ENCODE peak calls at places on chromosomes 3 and 15, in five cellular contexts. P, M, R, E and Q are unnamed samples.

GRCh38 chr15:92391640-92392039 is 2.0 kb upstream of the ST8SIA2 start:
- DNase-seq in P (peak), E (peak), R (no peak), M (no peak), Q (peak)

GRCh38 chr15:51077565-51078153 is 17.0 kb downstream of the TNFAIP8L3 start:
- DNase-seq in R (no peak), E (peak), M (peak), P (peak), Q (peak)

GRCh38 chr15:100718075-100718980 is 115.9 kb downstream of the ASB7 start:
- DNase-seq in E (no peak), R (no peak), M (no peak), P (no peak), Q (no peak)

GRCh38 chr15:32721594-32721993 is 3.8 kb downstream of the GREM1 start:
- DNase-seq in R (no peak), E (no peak), P (no peak), M (no peak), Q (no peak)

GRCh38 chr3:87354399-87354798 is 78.0 kb upstream of the POU1F1 start:
- DNase-seq in E (no peak), R (no peak), M (no peak), P (no peak), Q (no peak)

GRCh38 chr15:33330931-33331330 is 20.2 kb downstream of the RYR3 start:
- DNase-seq in E (no peak), R (no peak), M (no peak), P (no peak), Q (no peak)

GRCh38 chr3:73622135-73622534 is 2.6 kb downstream of the PDZRN3 start:
- DNase-seq in R (no peak), E (no peak), P (no peak), M (peak), Q (peak)

GRCh38 chr3:42658091-42658770 is 4.7 kb downstream of the ZBTB47 start:
- DNase-seq in E (no peak), M (no peak), P (peak), R (no peak), Q (no peak)

GRCh38 chr15:84917452-84917851 is 33.0 kb downstream of the SLC28A1 start:
- DNase-seq in R (no peak), E (no peak), P (no peak), M (no peak), Q (no peak)

GRCh38 chr3:95350066-95350465 is 1287.2 kb downstream of the NSUN3 start:
- DNase-seq in M (no peak), E (no peak), R (no peak), P (no peak), Q (no peak)

GRCh38 chr3:52533623-52534280 is at the start of gene NT5DC2:
- DNase-seq in M (peak), R (peak), E (peak), P (peak), Q (peak)

GRCh38 chr15:98676586-98677270 is 28.4 kb downstream of the IGF1R start:
- DNase-seq in M (no peak), R (no peak), P (no peak), E (no peak), Q (no peak)

GRCh38 chr3:179069762-179070390 is 1.7 kb downstream of the ZMAT3 start:
- DNase-seq in R (no peak), E (no peak), P (no peak), M (no peak), Q (no peak)

GRCh38 chr3:127694467-127695215 is 21.9 kb downstream of the ABTB1 start:
- DNase-seq in M (no peak), R (peak), P (no peak), E (peak), Q (peak)

GRCh38 chr3:36677331-36678007 is 86.9 kb downstream of the DCLK3 start:
- DNase-seq in R (no peak), M (no peak), E (no peak), P (no peak), Q (no peak)

GRCh38 chr3:40524222-40524570 is 564 bp upstream of the ZNF621 start:
- DNase-seq in R (no peak), M (no peak), E (no peak), P (no peak), Q (no peak)

GRCh38 chr3:25854635-25855034 is 64.7 kb downstream of the OXSM start:
- DNase-seq in E (no peak), R (no peak), M (no peak), P (no peak), Q (no peak)

GRCh38 chr3:81545572-81545971 is 215.9 kb downstream of the GBE1 start:
- DNase-seq in M (no peak), R (no peak), P (no peak), E (no peak), Q (no peak)

GRCh38 chr3:9158865-9159630 is 90.4 kb downstream of the SRGAP3 start:
- DNase-seq in E (no peak), P (no peak), R (no peak), M (no peak), Q (no peak)

GRCh38 chr3:190008432-190008831 is 112.3 kb downstream of the P3H2 start:
- DNase-seq in P (no peak), R (no peak), M (no peak), E (no peak), Q (no peak)

GRCh38 chr3:66452247-66453040 is 48.4 kb downstream of the LRIG1 start:
- DNase-seq in E (no peak), P (no peak), M (peak), R (no peak), Q (peak)

GRCh38 chr3:126288314-126288713 is 68.9 kb downstream of the KLF15 start:
- DNase-seq in E (no peak), M (peak), P (peak), R (no peak), Q (peak)

GRCh38 chr3:14154895-14155432 is 23.4 kb downstream of the XPC start:
- DNase-seq in R (no peak), M (no peak), E (no peak), P (no peak), Q (no peak)

GRCh38 chr3:66693461-66693912 is 192.7 kb upstream of the LRIG1 start:
- DNase-seq in M (peak), P (peak), E (no peak), R (no peak), Q (peak)

GRCh38 chr3:62374375-62374876 is 1.1 kb upstream of the FEZF2 start:
- DNase-seq in M (no peak), P (no peak), R (no peak), E (no peak), Q (peak)

GRCh38 chr3:159787191-159787590 is 201.4 kb upstream of the IL12A start:
- DNase-seq in P (no peak), R (no peak), M (no peak), E (no peak), Q (no peak)

GRCh38 chr3:193974147-193974546 is 161.8 kb upstream of the HES1 start:
- DNase-seq in P (no peak), M (no peak), R (no peak), E (no peak), Q (peak)

GRCh38 chr3:77102916-77103769 is 63.2 kb downstream of the ROBO2 start:
- DNase-seq in E (no peak), P (no peak), M (no peak), R (no peak), Q (peak)

GRCh38 chr3:48130321-48130881 is 57.8 kb downstream of the CDC25A start:
- DNase-seq in M (peak), R (no peak), E (no peak), P (peak), Q (peak)

GRCh38 chr3:122679467-122680291 is 960 bp upstream of the PARP14 start:
- DNase-seq in M (no peak), P (no peak), E (no peak), R (no peak), Q (peak)

GRCh38 chr3:107604057-107604802 is 81.5 kb downstream of the BBX start:
- DNase-seq in P (no peak), E (no peak), R (no peak), M (no peak), Q (no peak)

GRCh38 chr15:88702983-88703382 is 64.2 kb downstream of the ISG20 start:
- DNase-seq in R (no peak), P (no peak), E (no peak), M (no peak), Q (no peak)